ENCODE peak calls at places on chromosome 10, in five cellular contexts. A is DND-41, D is astrocyte, F is fibroblast of lung, T is HCT116. J is an unnamed sample.

GRCh38 chr10:126131338-126131737 is 235.0 kb downstream of the FANK1 start:
- DNase-seq in A (no peak), T (no peak), D (peak; percentile 47), F (peak; percentile 45), J (no peak)

GRCh38 chr10:12432402-12433189 is 83.2 kb downstream of the CAMK1D start:
- DNase-seq in D (no peak), A (no peak), T (no peak), F (no peak), J (no peak)

GRCh38 chr10:20240643-20241042 is 424.4 kb downstream of the PLXDC2 start:
- DNase-seq in T (no peak), D (no peak), A (no peak), F (no peak), J (no peak)

GRCh38 chr10:61606971-61607907 is 55.5 kb upstream of the CABCOCO1 start:
- DNase-seq in T (peak; percentile 19), A (no peak), F (no peak), D (no peak), J (no peak)

GRCh38 chr10:24912214-24912613 is 40.2 kb downstream of the PRTFDC1 start:
- DNase-seq in T (no peak), A (no peak), D (peak; percentile 29), F (peak; percentile 44), J (no peak)

GRCh38 chr10:62813453-62813852 is 2.7 kb downstream of the EGR2 start:
- DNase-seq in A (no peak), D (no peak), T (no peak), F (no peak), J (no peak)

GRCh38 chr10:119115921-119116320 is 12.0 kb downstream of the DENND10 start:
- DNase-seq in A (no peak), F (no peak), T (no peak), D (no peak), J (no peak)

GRCh38 chr10:16787361-16787791 is 29.8 kb downstream of the RSU1 start:
- DNase-seq in T (no peak), F (no peak), D (no peak), A (no peak), J (no peak)

GRCh38 chr10:69880301-69881081 is 78.8 kb downstream of the COL13A1 start:
- DNase-seq in F (no peak), A (no peak), D (no peak), T (no peak), J (no peak)

GRCh38 chr10:77195101-77195500 is 442.5 kb downstream of the KCNMA1 start:
- DNase-seq in F (peak; percentile 97), A (no peak), D (peak; percentile 95), T (no peak), J (no peak)

GRCh38 chr10:16491933-16492332 is 29.7 kb downstream of the C1QL3 start:
- DNase-seq in T (no peak), A (no peak), F (no peak), D (no peak), J (no peak)

GRCh38 chr10:17006631-17007161 is 122.9 kb downstream of the CUBN start:
- DNase-seq in T (no peak), F (peak; percentile 74), A (no peak), D (peak; percentile 68), J (no peak)

GRCh38 chr10:6918305-6918704 is 338.2 kb upstream of the PRKCQ start:
- DNase-seq in T (no peak), A (peak; percentile 75), D (no peak), F (no peak), J (no peak)

GRCh38 chr10:61900829-61901783 is at the start of gene ARID5B:
- DNase-seq in T (peak; percentile 68), F (peak; percentile 74), D (peak; percentile 68), A (peak; percentile 55), J (no peak)

GRCh38 chr10:63375458-63375857 is 90.3 kb downstream of the JMJD1C start:
- DNase-seq in D (no peak), T (no peak), F (no peak), A (no peak), J (no peak)

GRCh38 chr10:107104026-107104652 is 60.4 kb downstream of the SORCS1 start:
- DNase-seq in F (no peak), T (no peak), A (no peak), D (no peak), J (no peak)

GRCh38 chr10:17113346-17113745 is 16.3 kb downstream of the CUBN start:
- DNase-seq in A (no peak), D (no peak), F (no peak), T (no peak), J (no peak)

GRCh38 chr10:66586073-66586472 is 339.8 kb upstream of the LRRTM3 start:
- DNase-seq in F (peak; percentile 9), D (peak; percentile 0), A (no peak), T (no peak), J (no peak)

GRCh38 chr10:71473671-71474599 is 77.2 kb downstream of the CDH23 start:
- DNase-seq in T (no peak), D (no peak), A (no peak), F (no peak), J (no peak)

GRCh38 chr10:128727114-128727513 is 600.9 kb upstream of the MKI67 start:
- DNase-seq in T (no peak), D (no peak), F (no peak), A (no peak), J (no peak)

GRCh38 chr10:124697837-124698559 is 46.2 kb downstream of the FAM53B start:
- DNase-seq in T (no peak), A (no peak), D (no peak), F (no peak), J (no peak)

GRCh38 chr10:48598936-48599829 is 5.7 kb downstream of the ARHGAP22 start:
- DNase-seq in F (no peak), D (no peak), A (no peak), T (no peak), J (no peak)

GRCh38 chr10:3131098-3131497 is 41.5 kb downstream of the PITRM1 start:
- DNase-seq in F (no peak), A (no peak), T (no peak), D (no peak), J (no peak)

GRCh38 chr10:129999140-129999539 is 35.1 kb upstream of the EBF3 start:
- DNase-seq in F (no peak), T (no peak), D (no peak), A (no peak), J (no peak)

GRCh38 chr10:101566333-101567164 is 21.5 kb downstream of the POLL start:
- DNase-seq in F (peak; percentile 31), A (no peak), D (peak; percentile 5), T (no peak), J (no peak)
- TF ChIP-seq EZH2 in F (peak; percentile 80), A (no peak), D (peak; percentile 67), T (no peak), J (no peak)

DNA sequence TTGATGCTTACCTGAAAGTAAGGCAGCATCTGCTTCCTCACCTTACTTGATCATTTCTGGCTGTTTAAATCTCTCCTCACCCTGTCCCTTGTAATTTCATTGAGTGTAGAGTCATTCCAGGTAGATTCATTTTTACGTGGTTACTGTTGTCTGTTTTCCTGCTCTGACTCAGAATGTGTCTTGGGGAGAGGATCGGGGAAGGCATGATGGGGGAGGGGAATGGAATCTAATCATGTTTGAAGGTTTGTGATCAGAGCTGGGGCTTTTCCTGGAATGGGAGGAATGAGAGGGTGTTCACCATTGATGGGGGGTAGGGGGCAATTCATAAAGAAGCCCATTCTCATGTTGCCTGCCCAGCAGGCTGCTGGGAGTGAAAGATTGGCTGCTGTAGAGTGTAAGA is 18.7 kb downstream of the SEC24C start:
- DNase-seq in F (peak; percentile 50), T (no peak), D (peak; percentile 33), A (no peak), J (no peak)
- H3K36me3 ChIP-seq in F (peaks cover 25% of the 10 kb centered on the region), T (peaks cover 48% of the 10 kb centered on the region), D (peaks cover 75% of the 10 kb centered on the region), A (peaks cover 91% of the 10 kb centered on the region), J (peaks cover 15% of the 10 kb centered on the region)

DNA sequence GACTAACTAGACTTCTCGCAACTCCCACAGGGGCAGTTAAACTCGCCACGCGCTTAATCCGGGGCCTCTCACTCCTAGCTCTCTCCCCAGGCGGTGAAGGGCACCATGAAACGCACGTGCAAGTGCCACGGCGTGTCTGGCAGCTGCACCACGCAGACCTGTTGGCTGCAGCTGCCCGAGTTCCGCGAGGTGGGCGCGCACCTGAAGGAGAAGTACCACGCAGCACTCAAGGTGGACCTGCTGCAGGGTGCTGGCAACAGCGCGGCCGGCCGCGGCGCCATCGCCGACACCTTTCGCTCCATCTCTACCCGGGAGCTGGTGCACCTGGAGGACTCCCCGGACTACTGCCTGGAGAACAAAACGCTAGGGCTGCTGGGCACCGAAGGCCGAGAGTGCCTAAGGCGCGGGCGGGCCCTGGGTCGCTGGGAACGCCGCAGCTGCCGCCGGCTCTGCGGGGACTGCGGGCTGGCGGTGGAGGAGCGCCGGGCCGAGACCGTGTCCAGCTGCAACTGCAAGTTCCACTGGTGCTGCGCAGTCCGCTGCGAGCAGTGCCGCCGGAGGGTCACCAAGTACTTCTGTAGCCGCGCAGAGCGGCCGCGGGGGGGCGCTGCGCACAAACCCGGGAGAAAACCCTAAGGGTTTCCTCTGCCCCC is 19.5 kb downstream of the WNT8B start:
- DNase-seq in A (peak; percentile 75), D (peak; percentile 48), T (peak; percentile 13), F (peak; percentile 66), J (no peak)
- TF ChIP-seq EZH2 in A (peak; percentile 74), D (peak; percentile 56), T (no peak), F (peak; percentile 59), J (no peak)

GRCh38 chr10:68211635-68212034 is 20.3 kb downstream of the ATOH7 start:
- DNase-seq in A (no peak), F (no peak), T (no peak), D (no peak), J (no peak)
- H3K36me3 ChIP-seq in A (no peaks in the 10 kb centered on the region), F (no peaks in the 10 kb centered on the region), T (no peaks in the 10 kb centered on the region), D (no peaks in the 10 kb centered on the region), J (no peaks in the 10 kb centered on the region)

GRCh38 chr10:110396284-110396651 is 91.5 kb upstream of the SMNDC1 start:
- DNase-seq in F (no peak), T (no peak), A (no peak), D (no peak), J (no peak)

GRCh38 chr10:110399163-110400094 is 94.7 kb upstream of the SMNDC1 start:
- DNase-seq in A (no peak), T (peak; percentile 95), D (peak; percentile 99), F (peak; percentile 99), J (no peak)

GRCh38 chr10:110395350-110396283 is 90.9 kb upstream of the SMNDC1 start:
- DNase-seq in T (peak; percentile 96), D (peak; percentile 98), F (peak; percentile 97), A (no peak), J (no peak)

GRCh38 chr10:110398419-110399162 is 93.9 kb upstream of the SMNDC1 start:
- DNase-seq in A (no peak), F (peak; percentile 90), T (peak; percentile 99), D (peak; percentile 87), J (no peak)

GRCh38 chr10:110397856-110398255 is 93.1 kb upstream of the SMNDC1 start:
- DNase-seq in A (no peak), F (no peak), D (no peak), T (no peak), J (no peak)
- TF ChIP-seq EZH2 in A (no peak), F (no peak), D (no peak), T (no peak), J (no peak)

DNA sequence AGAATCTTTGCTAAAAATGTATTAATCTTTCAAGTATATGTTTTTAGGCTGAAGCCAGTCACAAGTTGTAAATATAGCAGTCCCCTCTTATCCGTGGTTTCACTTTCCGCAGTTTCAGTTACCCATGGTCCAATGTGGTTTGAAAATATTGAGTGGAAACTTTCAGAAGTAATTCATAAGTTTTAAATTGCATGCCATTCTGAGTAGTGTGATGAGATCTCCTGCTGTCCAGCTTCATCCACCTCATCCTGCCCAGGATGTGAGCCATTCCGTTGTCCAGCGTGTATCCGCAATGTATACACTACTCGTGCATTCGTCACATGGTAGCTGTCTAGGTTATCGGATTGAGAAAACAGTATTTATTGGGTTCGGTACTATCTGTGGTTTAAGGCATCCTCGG is 12.2 kb downstream of the PDCD4 start:
- DNase-seq in A (no peak), D (no peak), F (no peak), T (no peak), J (no peak)
- H3K36me3 ChIP-seq in A (peaks cover 56% of the 10 kb centered on the region), D (peaks cover 12% of the 10 kb centered on the region), F (no peaks in the 10 kb centered on the region), T (peaks cover 6% of the 10 kb centered on the region), J (no peaks in the 10 kb centered on the region)